ENCODE peak calls at places on chromosomes 4 and X, in nine cellular contexts. S, V, K, F, Q, B, T, L and E are unnamed samples.

GRCh38 chr4:87375719-87376291 is 15.2 kb downstream of the HSD17B11 start:
- DNase-seq in S (no peak), V (peak; percentile 28), K (peak; percentile 53), F (no peak), Q (peak; percentile 46), B (no peak), T (peak; percentile 22), L (no peak), E (peak; percentile 54)

GRCh38 chr4:21948347-21949072 is at the start of gene KCNIP4:
- DNase-seq in S (peak; percentile 66), V (peak; percentile 83), K (no peak), F (peak; percentile 51), Q (no peak), B (no peak), T (no peak), L (peak; percentile 45), E (no peak)

GRCh38 chrX:96776966-96777365 is 92.3 kb downstream of the DIAPH2 start:
- DNase-seq in S (no peak), V (no peak), K (no peak), F (no peak), Q (no peak), B (no peak), T (no peak), L (no peak), E (no peak)

GRCh38 chr4:113328514-113328913 is 279.1 kb downstream of the ANK2 start:
- DNase-seq in S (no peak), V (peak; percentile 63), K (peak; percentile 15), F (no peak), Q (no peak), B (no peak), T (no peak), L (no peak), E (no peak)

GRCh38 chrX:87160435-87161010 is 357.1 kb upstream of the KLHL4 start:
- DNase-seq in S (no peak), V (no peak), K (no peak), F (no peak), Q (no peak), B (no peak), T (no peak), L (no peak), E (no peak)

GRCh38 chrX:16185725-16186136 is 18.4 kb downstream of the MAGEB17 start:
- DNase-seq in S (no peak), V (no peak), K (peak; percentile 78), F (no peak), Q (no peak), B (no peak), T (peak; percentile 54), L (no peak), E (peak; percentile 45)

GRCh38 chr4:12050357-12050756 is 621.7 kb upstream of the HS3ST1 start:
- DNase-seq in S (no peak), V (peak; percentile 3), K (no peak), F (no peak), Q (no peak), B (no peak), T (no peak), L (no peak), E (no peak)

GRCh38 chr4:54228563-54229501 is at the start of gene PDGFRA:
- DNase-seq in S (no peak), V (peak; percentile 45), K (no peak), F (no peak), Q (no peak), B (no peak), T (no peak), L (peak; percentile 85), E (peak; percentile 94)

GRCh38 chr4:160772668-160773067 is 1391.1 kb downstream of the FSTL5 start:
- DNase-seq in S (no peak), V (no peak), K (peak; percentile 3), F (no peak), Q (no peak), B (no peak), T (no peak), L (no peak), E (no peak)

GRCh38 chr4:87117051-87117729 is 103.2 kb downstream of the KLHL8 start:
- DNase-seq in S (no peak), V (peak; percentile 18), K (no peak), F (no peak), Q (no peak), B (no peak), T (no peak), L (no peak), E (no peak)

GRCh38 chrX:123648028-123648810 is 84.6 kb downstream of the THOC2 start:
- DNase-seq in S (no peak), V (peak; percentile 71), K (peak; percentile 63), F (peak; percentile 69), Q (no peak), B (peak; percentile 60), T (no peak), L (no peak), E (peak; percentile 5)
- H3K4me3 ChIP-seq in S (no peak overlapping the region), V (no peak overlapping the region), K (no peak overlapping the region), F (no peak overlapping the region), Q (no peak overlapping the region), B (no peak overlapping the region), T (no peak overlapping the region), L (no peak overlapping the region), E (no peak overlapping the region)

GRCh38 chr4:71772592-71772991 is 11.3 kb downstream of the GC start:
- DNase-seq in S (no peak), V (no peak), K (peak; percentile 23), F (no peak), Q (no peak), B (no peak), T (no peak), L (no peak), E (no peak)
- TF ChIP-seq CTCF in S (peak; percentile 21), V (peak; percentile 36), K (peak; percentile 39), F (peak; percentile 41), Q (peak; percentile 55), B (peak; percentile 29), T (no peak), L (no peak), E (no peak)

DNA sequence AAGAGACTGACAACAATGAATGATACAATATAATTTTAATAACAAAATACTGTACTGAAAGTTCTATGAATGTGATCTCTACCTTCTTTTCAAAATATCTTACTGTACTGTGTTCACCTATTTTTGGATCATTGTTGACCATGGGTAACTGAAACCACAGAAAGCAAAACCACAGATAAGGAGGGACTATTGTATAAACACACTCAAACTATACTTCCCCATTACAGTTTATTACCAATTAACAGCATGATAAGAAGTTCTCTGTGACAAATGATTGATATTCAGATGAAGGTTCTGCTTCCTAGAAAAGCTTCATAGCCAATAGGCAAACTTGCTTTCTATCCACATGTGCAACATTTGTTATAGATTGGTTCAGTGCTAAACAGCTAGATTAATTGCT is 50.1 kb downstream of the GABRG1 start:
- DNase-seq in S (no peak), V (no peak), K (no peak), F (no peak), Q (no peak), B (no peak), T (no peak), L (no peak), E (no peak)
- H3K4me3 ChIP-seq in S (no peak overlapping the region), V (no peak overlapping the region), K (no peak overlapping the region), F (no peak overlapping the region), Q (no peak overlapping the region), B (no peak overlapping the region), T (no peak overlapping the region), L (no peak overlapping the region), E (no peak overlapping the region)

GRCh38 chr4:186485621-186486062 is 69.7 kb downstream of the MTNR1A start:
- DNase-seq in S (no peak), V (peak; percentile 21), K (no peak), F (no peak), Q (no peak), B (no peak), T (peak; percentile 23), L (no peak), E (peak; percentile 5)
- TF ChIP-seq CTCF in S (no peak), V (no peak), K (no peak), F (no peak), Q (no peak), B (no peak), T (peak; percentile 18), L (no peak), E (no peak)